ENCODE peak calls at places on chromosomes 3 and 15, in seven cellular contexts. Z is mammary epithelial cell, M is heart left ventricle, L is lower lobe of right lung, H is sigmoid colon, O is pancreas, K is GM23338. T is an unnamed sample. For H3K27me3 and H3K4me1, the result is how much of the 10 kb centered on the place peaks cover.

GRCh38 chr15:38650936-38651327 is 86.3 kb upstream of the RASGRP1 start:
- DNase-seq in K (no peak), M (no peak), L (no peak), H (no peak), Z (no peak), O (no peak), T (no peak)

GRCh38 chr15:97126556-97127233 is 796.2 kb downstream of the NR2F2 start:
- DNase-seq in Z (peak), O (no peak), H (no peak), L (no peak), K (peak), M (no peak), T (peak)

GRCh38 chr3:49410844-49411549 is 779 bp downstream of the RHOA start:
- DNase-seq in K (no peak), O (no peak), H (no peak), M (no peak), L (no peak), Z (peak), T (peak)

GRCh38 chr15:44033894-44034293 is 161.2 kb downstream of the FRMD5 start:
- DNase-seq in H (no peak), M (no peak), O (peak), Z (peak), K (no peak), L (no peak), T (no peak)

GRCh38 chr3:42557849-42558248 is 23.9 kb downstream of the SEC22C start:
- DNase-seq in L (no peak), H (no peak), Z (no peak), K (no peak), O (no peak), M (no peak), T (no peak)

GRCh38 chr3:124584552-124585391 is 145.5 kb upstream of the UMPS start:
- DNase-seq in L (peak), M (peak), Z (peak), O (peak), H (peak), K (peak), T (peak)

GRCh38 chr3:37536033-37536432 is 325.6 kb upstream of the CTDSPL start:
- DNase-seq in H (no peak), L (no peak), Z (no peak), K (no peak), M (peak), O (no peak), T (no peak)

GRCh38 chr15:78103406-78104118 is 11.2 kb downstream of the SH2D7 start:
- DNase-seq in Z (no peak), K (no peak), L (peak), H (peak), M (no peak), O (no peak), T (no peak)

GRCh38 chr15:78239811-78240210 is 5.4 kb upstream of the ACSBG1 start:
- DNase-seq in M (no peak), K (peak), L (no peak), H (no peak), O (no peak), Z (no peak), T (no peak)

GRCh38 chr15:90946941-90947576 is 7.6 kb upstream of the RCCD1 start:
- DNase-seq in M (no peak), L (no peak), O (no peak), Z (no peak), K (no peak), H (no peak), T (no peak)

GRCh38 chr3:158419820-158420653 is 151.0 kb upstream of the MLF1 start:
- DNase-seq in O (no peak), Z (peak), M (no peak), L (no peak), K (no peak), H (no peak), T (no peak)

GRCh38 chr3:128763967-128764366 is 38.0 kb downstream of the RAB7A start:
- DNase-seq in O (no peak), L (no peak), M (peak), K (no peak), H (no peak), Z (no peak), T (no peak)

GRCh38 chr15:60006808-60007346 is 2.8 kb downstream of the FOXB1 start:
- DNase-seq in M (no peak), O (no peak), H (no peak), L (no peak), K (no peak), Z (no peak), T (no peak)
- H3K27me3 ChIP-seq in M (half or more), O (under half), H (half or more), L (half or more), K (under half), Z (half or more), T (half or more)

GRCh38 chr3:180116658-180117057 is 79.9 kb upstream of the PEX5L start:
- DNase-seq in K (peak), M (no peak), L (no peak), H (no peak), Z (no peak), O (no peak), T (no peak)

GRCh38 chr3:180119567-180119966 is 82.8 kb upstream of the PEX5L start:
- DNase-seq in L (no peak), M (no peak), H (no peak), K (no peak), O (no peak), Z (no peak), T (no peak)

GRCh38 chr3:180117381-180118163 is 80.8 kb upstream of the PEX5L start:
- DNase-seq in Z (no peak), O (no peak), K (no peak), M (no peak), H (no peak), L (no peak), T (no peak)

DNA sequence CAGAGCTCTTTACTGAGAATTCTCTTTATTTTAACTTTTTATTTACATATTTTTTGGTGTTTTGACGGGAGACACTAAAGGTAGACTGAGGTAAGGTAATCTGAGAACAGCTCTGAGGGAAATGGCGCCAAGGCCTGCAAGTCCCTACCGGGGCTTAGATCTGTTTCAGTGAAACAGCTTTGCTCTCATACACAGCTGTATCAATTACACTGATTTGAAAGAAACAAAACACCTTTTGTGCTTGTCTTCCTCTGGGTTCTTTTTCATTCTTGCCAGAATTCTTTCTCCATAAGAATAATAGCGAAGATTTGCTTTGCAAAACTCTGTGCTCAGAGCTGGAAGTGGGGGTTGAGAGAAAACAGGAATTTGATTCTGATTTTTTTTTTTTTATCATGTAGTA is 79.5 kb upstream of the PEX5L start:
- DNase-seq in Z (no peak), H (no peak), K (peak), M (no peak), O (no peak), L (no peak), T (no peak)
- H3K4me3 ChIP-seq in Z (no peak), H (no peak), K (peak), M (no peak), O (no peak), L (no peak), T (no peak)

GRCh38 chr3:194686414-194686815 is 732 bp downstream of the FAM43A start:
- DNase-seq in M (no peak), L (no peak), K (peak), O (no peak), Z (no peak), H (no peak), T (peak)
- H3K4me1 ChIP-seq in M (half or more), L (half or more), K (under half), O (under half), Z (under half), H (under half), T (under half)

DNA sequence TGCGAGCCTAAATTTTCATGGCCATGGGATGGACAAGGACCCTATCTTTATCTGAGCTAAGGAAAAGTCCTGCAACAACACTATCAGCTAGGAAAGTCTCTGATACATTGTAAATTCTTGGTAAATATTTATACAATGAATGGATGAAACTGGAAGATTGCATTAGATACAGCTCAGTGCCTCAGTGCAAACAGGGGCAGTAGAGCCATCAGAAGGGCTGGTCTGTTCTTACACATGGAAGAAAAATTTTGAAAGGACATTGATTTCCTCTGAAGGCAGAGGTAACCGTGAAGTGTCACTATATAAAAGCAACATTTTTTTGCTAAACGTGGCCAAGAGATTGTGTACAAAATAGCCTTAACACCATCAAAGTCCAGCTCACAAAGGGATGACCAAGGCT is 153.2 kb upstream of the GADL1 start:
- DNase-seq in K (no peak), M (no peak), O (no peak), L (no peak), Z (no peak), H (no peak), T (no peak)
- H3K27me3 ChIP-seq in K (under half), M (under half), O (under half), L (under half), Z (under half), H (under half), T (under half)

GRCh38 chr3:9361691-9362388 is 1.0 kb upstream of the THUMPD3 start:
- DNase-seq in O (no peak), K (no peak), H (no peak), L (no peak), Z (no peak), M (no peak), T (no peak)
- H3K4me3 ChIP-seq in O (peak), K (peak), H (no peak), L (peak), Z (peak), M (peak), T (no peak)

GRCh38 chr3:150556792-150557191 is 10.2 kb downstream of the EIF2A start:
- DNase-seq in O (no peak), L (no peak), Z (no peak), H (no peak), K (no peak), M (no peak), T (no peak)

GRCh38 chr3:150555859-150556436 is 9.4 kb downstream of the EIF2A start:
- DNase-seq in L (no peak), M (no peak), O (no peak), H (no peak), K (no peak), Z (no peak), T (no peak)
- H3K4me1 ChIP-seq in L (under half), M (under half), O (under half), H (under half), K (under half), Z (under half), T (under half)

GRCh38 chr3:140122183-140122582 is 187.2 kb downstream of the CLSTN2 start:
- DNase-seq in K (no peak), Z (no peak), O (no peak), M (no peak), H (no peak), L (no peak), T (no peak)

GRCh38 chr3:140113983-140114923 is 179.3 kb downstream of the CLSTN2 start:
- DNase-seq in H (no peak), K (no peak), O (no peak), Z (no peak), M (no peak), L (no peak), T (no peak)

GRCh38 chr3:140117111-140117526 is 182.1 kb downstream of the CLSTN2 start:
- DNase-seq in O (no peak), K (peak), L (no peak), Z (no peak), M (no peak), H (no peak), T (peak)
- H3K27me3 ChIP-seq in O (under half), K (under half), L (under half), Z (under half), M (under half), H (under half), T (under half)

DNA sequence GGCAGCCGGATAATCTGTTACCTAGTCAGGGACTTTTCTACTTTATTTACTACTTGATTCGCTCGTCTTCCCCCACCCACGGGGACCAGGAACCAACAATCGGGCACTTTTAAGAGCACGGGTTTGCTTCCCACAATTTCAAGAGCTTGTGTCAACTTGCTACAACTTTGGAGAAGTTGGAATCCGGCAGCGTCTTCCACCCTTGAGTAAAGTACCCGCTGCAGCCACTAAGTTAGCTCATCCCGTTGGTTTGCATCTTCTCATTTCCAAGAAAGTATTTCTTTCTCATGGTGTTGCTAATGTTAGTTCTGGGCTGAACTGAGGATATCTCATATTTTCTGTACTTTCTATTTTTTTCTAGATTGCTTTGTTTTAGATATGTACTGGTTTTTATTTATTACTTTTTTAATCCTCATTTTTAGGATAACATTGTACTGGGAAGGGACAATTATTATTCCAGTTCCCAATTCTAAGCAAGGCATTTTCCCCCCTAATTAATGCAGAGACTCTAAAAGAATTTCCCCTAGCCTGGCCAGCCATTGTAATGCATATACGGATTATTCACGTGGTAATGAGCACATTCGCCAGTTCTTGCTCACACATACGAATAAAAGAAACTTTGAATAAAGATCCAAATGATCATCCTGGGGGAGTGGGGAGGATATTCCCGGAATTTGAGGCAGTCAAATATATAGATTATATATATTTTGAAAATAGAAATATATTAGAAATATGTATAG is 4.0 kb downstream of the SOX2 start:
- DNase-seq in K (peak), M (no peak), Z (no peak), H (no peak), L (no peak), O (no peak), T (peak)
- H3K4me3 ChIP-seq in K (peak), M (no peak), Z (no peak), H (no peak), L (no peak), O (no peak), T (peak)

T was measured in A673.